ENCODE peak calls at places on chromosomes 2 and 18, in ten cellular contexts. T, D, C, G, K, V, L, H, Y and S are unnamed samples.

GRCh38 chr18:50388988-50389387 is 14.1 kb downstream of the SKA1 start:
- DNase-seq in T (no peak), D (no peak), C (no peak), G (no peak), K (no peak), V (no peak), L (no peak), H (no peak), Y (no peak), S (no peak)

GRCh38 chr2:206256711-206257110 is 17.8 kb upstream of the ZDBF2 start:
- DNase-seq in T (no peak), D (no peak), C (no peak), G (no peak), K (no peak), V (no peak), L (no peak), H (no peak), Y (no peak), S (no peak)

GRCh38 chr18:21167641-21168372 is 56.2 kb upstream of the ROCK1 start:
- DNase-seq in T (no peak), D (peak), C (peak), G (no peak), K (no peak), V (no peak), L (no peak), H (peak), Y (peak), S (peak)

GRCh38 chr2:33240178-33240577 is 236.3 kb upstream of the RASGRP3 start:
- DNase-seq in T (no peak), D (no peak), C (no peak), G (peak), K (no peak), V (no peak), L (no peak), H (no peak), Y (peak), S (no peak)

GRCh38 chr2:215693269-215693998 is 257.6 kb upstream of the FN1 start:
- DNase-seq in T (peak), D (no peak), C (no peak), G (peak), K (no peak), V (no peak), L (no peak), H (no peak), Y (peak), S (no peak)

GRCh38 chr2:86048383-86048701 is 57.3 kb downstream of the POLR1A start:
- DNase-seq in T (no peak), D (no peak), C (no peak), G (no peak), K (peak), V (no peak), L (no peak), H (no peak), Y (no peak), S (no peak)

GRCh38 chr2:189425676-189426075 is 15.6 kb upstream of the WDR75 start:
- DNase-seq in T (no peak), D (no peak), C (no peak), G (peak), K (no peak), V (no peak), L (no peak), H (no peak), Y (no peak), S (no peak)

GRCh38 chr18:48402953-48403352 is 6.2 kb downstream of the ZBTB7C start:
- DNase-seq in T (no peak), D (no peak), C (no peak), G (no peak), K (no peak), V (no peak), L (no peak), H (no peak), Y (no peak), S (no peak)

GRCh38 chr2:219433666-219434467 is 776 bp upstream of the SPEG start:
- DNase-seq in T (no peak), D (peak), C (peak), G (peak), K (no peak), V (no peak), L (no peak), H (peak), Y (peak), S (peak)

GRCh38 chr2:43178602-43179542 is 47.5 kb downstream of the ZFP36L2 start:
- DNase-seq in T (peak), D (peak), C (peak), G (peak), K (peak), V (no peak), L (peak), H (no peak), Y (peak), S (no peak)

GRCh38 chr2:215677466-215677865 is 241.6 kb upstream of the FN1 start:
- DNase-seq in T (no peak), D (no peak), C (no peak), G (peak), K (no peak), V (no peak), L (no peak), H (no peak), Y (no peak), S (no peak)

GRCh38 chr2:110878150-110878549 is 145.8 kb downstream of the ACOXL start:
- DNase-seq in T (no peak), D (no peak), C (no peak), G (no peak), K (no peak), V (no peak), L (no peak), H (no peak), Y (no peak), S (no peak)

GRCh38 chr18:22961156-22961555 is 28.0 kb downstream of the RBBP8 start:
- DNase-seq in T (no peak), D (no peak), C (no peak), G (no peak), K (no peak), V (no peak), L (no peak), H (no peak), Y (no peak), S (no peak)

GRCh38 chr2:95050385-95051300 is 25.1 kb downstream of the MAL start:
- DNase-seq in T (no peak), D (no peak), C (no peak), G (no peak), K (no peak), V (no peak), L (no peak), H (no peak), Y (no peak), S (no peak)

GRCh38 chr2:182504903-182505302 is 78.1 kb upstream of the PDE1A start:
- DNase-seq in T (peak), D (no peak), C (no peak), G (peak), K (no peak), V (no peak), L (peak), H (no peak), Y (no peak), S (no peak)

GRCh38 chr2:202486351-202486750 is 110.2 kb downstream of the BMPR2 start:
- DNase-seq in T (no peak), D (no peak), C (no peak), G (no peak), K (no peak), V (no peak), L (no peak), H (no peak), Y (no peak), S (no peak)

GRCh38 chr2:233995985-233996384 is 54.5 kb upstream of the SPP2 start:
- DNase-seq in T (no peak), D (no peak), C (no peak), G (no peak), K (no peak), V (no peak), L (no peak), H (no peak), Y (no peak), S (no peak)

GRCh38 chr18:49185636-49186035 is 234.9 kb upstream of the SMAD7 start:
- DNase-seq in T (no peak), D (no peak), C (no peak), G (no peak), K (no peak), V (no peak), L (no peak), H (no peak), Y (no peak), S (no peak)

GRCh38 chr2:5803547-5803946 is 111.4 kb downstream of the SOX11 start:
- DNase-seq in T (peak), D (no peak), C (no peak), G (no peak), K (no peak), V (no peak), L (no peak), H (no peak), Y (no peak), S (no peak)

GRCh38 chr2:220663065-220663464 is 909.0 kb downstream of the EPHA4 start:
- DNase-seq in T (no peak), D (no peak), C (no peak), G (no peak), K (no peak), V (no peak), L (no peak), H (no peak), Y (no peak), S (no peak)

GRCh38 chr2:240568678-240569522 is 616 bp downstream of the RNPEPL1 start:
- DNase-seq in T (no peak), D (no peak), C (peak), G (peak), K (peak), V (peak), L (no peak), H (peak), Y (peak), S (peak)

GRCh38 chr18:26734760-26735159 is 130.7 kb downstream of the AQP4 start:
- DNase-seq in T (no peak), D (no peak), C (no peak), G (no peak), K (no peak), V (no peak), L (no peak), H (no peak), Y (no peak), S (no peak)

GRCh38 chr2:135095591-135095990 is 43.5 kb downstream of the RAB3GAP1 start:
- DNase-seq in T (no peak), D (no peak), C (no peak), G (no peak), K (no peak), V (no peak), L (no peak), H (no peak), Y (no peak), S (no peak)

GRCh38 chr2:111703759-111704158 is 180.2 kb downstream of the ANAPC1 start:
- DNase-seq in T (no peak), D (no peak), C (no peak), G (no peak), K (no peak), V (no peak), L (no peak), H (no peak), Y (no peak), S (no peak)

GRCh38 chr2:106157416-106157815 is 36.7 kb downstream of the UXS1 start:
- DNase-seq in T (no peak), D (no peak), C (no peak), G (no peak), K (no peak), V (no peak), L (no peak), H (no peak), Y (no peak), S (no peak)

GRCh38 chr18:31740180-31740579 is 20.5 kb downstream of the SLC25A52 start:
- DNase-seq in T (no peak), D (no peak), C (no peak), G (no peak), K (no peak), V (no peak), L (no peak), H (no peak), Y (no peak), S (no peak)